ENCODE peak calls at places on chromosomes 12 and 14, in six cellular contexts. T, Y, G, F, W and X are unnamed samples. For H3K4me1, the result is how much of the 10 kb centered on the place peaks cover.

GRCh38 chr14:75011356-75012097 is 8.8 kb downstream of the EIF2B2 start:
- DNase-seq in G (no peak), F (no peak), Y (no peak), T (no peak), W (no peak), X (peak)

GRCh38 chr12:82326905-82327503 is 31.2 kb downstream of the CCDC59 start:
- DNase-seq in T (no peak), F (no peak), G (no peak), W (no peak), Y (no peak), X (peak)

GRCh38 chr12:13941258-13942249 is 39.8 kb downstream of the GRIN2B start:
- DNase-seq in T (no peak), W (peak), Y (peak), G (peak), F (no peak), X (peak)

GRCh38 chr14:104784846-104785707 is 10.5 kb downstream of the AKT1 start:
- DNase-seq in W (no peak), G (no peak), Y (no peak), F (no peak), T (no peak), X (no peak)

GRCh38 chr12:57895337-57896138 is 45.8 kb upstream of the ATP23 start:
- DNase-seq in Y (no peak), G (no peak), T (no peak), W (no peak), F (no peak), X (peak)

GRCh38 chr12:31859232-31859977 is 99.8 kb upstream of the RESF1 start:
- DNase-seq in W (no peak), T (no peak), F (no peak), Y (no peak), G (no peak), X (no peak)

GRCh38 chr12:111093428-111094142 is 173.2 kb upstream of the MYL2 start:
- DNase-seq in T (no peak), W (no peak), G (no peak), Y (no peak), F (no peak), X (no peak)

GRCh38 chr14:76705214-76705613 is 56.1 kb upstream of the VASH1 start:
- DNase-seq in W (no peak), G (no peak), T (no peak), Y (no peak), F (no peak), X (no peak)

GRCh38 chr12:14905269-14906004 is 19.8 kb upstream of the MGP start:
- DNase-seq in Y (no peak), G (no peak), T (no peak), F (no peak), W (peak), X (peak)

DNA sequence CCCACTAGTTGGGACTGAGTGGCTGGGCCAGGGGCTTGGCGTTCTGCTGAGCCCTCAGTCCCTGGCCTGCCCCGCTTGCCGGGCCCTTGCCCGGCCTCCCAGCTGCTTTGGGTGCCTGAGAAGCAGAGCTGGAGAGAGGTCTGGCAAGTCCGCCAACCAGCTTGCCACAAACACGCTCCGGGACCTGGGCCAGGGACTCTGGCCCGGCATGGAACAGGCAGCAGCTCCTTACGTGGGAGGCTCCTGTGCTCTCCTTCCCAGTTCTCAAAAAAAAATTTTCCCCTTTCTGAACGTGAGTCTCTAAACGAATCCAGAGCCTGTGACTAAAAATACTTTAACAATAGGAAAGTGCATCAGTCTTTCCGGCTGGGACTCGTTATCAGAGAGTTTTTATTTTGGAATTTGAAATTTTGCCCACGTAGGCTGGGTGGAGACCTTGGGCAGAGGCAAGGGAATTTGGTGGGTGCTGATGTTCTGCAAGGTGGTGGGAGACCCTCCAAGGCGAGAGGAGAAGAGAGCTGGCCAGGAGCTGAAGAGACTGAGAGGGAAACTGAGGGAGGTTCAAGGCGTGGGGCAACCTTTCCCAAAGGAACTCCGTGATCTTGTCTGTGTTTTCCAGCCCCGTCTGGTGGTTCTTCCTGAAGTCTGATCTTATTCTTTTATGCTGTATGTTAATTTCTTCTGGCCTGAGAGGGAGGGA is 6.8 kb upstream of the NR4A1 start:
- DNase-seq in W (peak), Y (peak), T (peak), F (peak), G (no peak), X (peak)
- H3K4me1 ChIP-seq in W (half or more), Y (under half), T (half or more), F (under half), G (under half), X (under half)

GRCh38 chr12:104460973-104461693 is 4.4 kb downstream of the CHST11 start:
- DNase-seq in Y (no peak), G (no peak), W (no peak), F (no peak), T (no peak), X (no peak)

GRCh38 chr12:104458645-104459555 is 2.2 kb downstream of the CHST11 start:
- DNase-seq in F (no peak), W (peak), G (peak), T (no peak), Y (peak), X (peak)

GRCh38 chr12:104460041-104460757 is 3.5 kb downstream of the CHST11 start:
- DNase-seq in T (no peak), F (no peak), W (no peak), G (no peak), Y (no peak), X (no peak)

GRCh38 chr12:104457746-104458644 is 1.2 kb downstream of the CHST11 start:
- DNase-seq in G (peak), W (peak), Y (no peak), F (peak), T (peak), X (no peak)

DNA sequence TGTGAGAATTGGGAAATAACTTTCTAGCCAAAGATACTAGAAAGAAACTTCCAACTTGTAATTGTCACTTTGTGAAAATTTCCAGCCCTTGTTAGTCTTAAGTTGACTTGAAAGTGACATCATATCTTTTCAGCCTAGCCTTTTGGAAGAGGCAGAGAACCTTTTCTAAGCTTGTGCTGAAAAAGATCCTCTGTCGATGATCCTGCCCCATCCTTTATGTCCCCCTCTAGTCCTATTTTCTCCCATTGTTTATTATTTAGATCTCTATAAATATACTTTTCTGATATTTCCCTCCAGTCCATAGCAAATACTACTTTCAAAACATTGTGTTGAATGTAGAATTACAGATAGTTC is 2.8 kb downstream of the CHST11 start:
- DNase-seq in G (no peak), W (no peak), Y (no peak), F (no peak), T (no peak), X (no peak)
- H3K4me3 ChIP-seq in G (peak), W (no peak), Y (peak), F (peak), T (peak), X (peak)

GRCh38 chr12:106739318-106739717 is 35.2 kb upstream of the RIC8B start:
- DNase-seq in Y (no peak), T (no peak), W (no peak), G (no peak), F (no peak), X (peak)
- TF ChIP-seq CTCF in Y (no peak), T (no peak), W (no peak), G (no peak), F (no peak), X (no peak)

GRCh38 chr12:54369597-54370217 is 5.4 kb upstream of the GPR84 start:
- DNase-seq in T (no peak), G (no peak), W (no peak), Y (no peak), F (no peak), X (no peak)

GRCh38 chr12:54372113-54372806 is 8.0 kb upstream of the GPR84 start:
- DNase-seq in G (no peak), W (no peak), T (no peak), Y (no peak), F (no peak), X (peak)

GRCh38 chr12:54368709-54369596 is 4.7 kb upstream of the GPR84 start:
- DNase-seq in T (peak), G (peak), Y (peak), F (peak), W (peak), X (peak)

GRCh38 chr12:54371328-54372112 is 7.2 kb upstream of the GPR84 start:
- DNase-seq in G (peak), F (peak), T (peak), W (peak), Y (peak), X (no peak)

GRCh38 chr12:54370218-54370730 is 6.0 kb upstream of the GPR84 start:
- DNase-seq in W (peak), T (peak), Y (peak), F (peak), G (peak), X (peak)
- H3K4me1 ChIP-seq in W (under half), T (under half), Y (under half), F (under half), G (half or more), X (under half)

GRCh38 chr12:52903855-52904508 is 894 bp downstream of the KRT8 start:
- DNase-seq in Y (no peak), F (no peak), G (peak), W (peak), T (no peak), X (peak)
- H3K4me3 ChIP-seq in Y (peak), F (peak), G (peak), W (peak), T (peak), X (peak)

DNA sequence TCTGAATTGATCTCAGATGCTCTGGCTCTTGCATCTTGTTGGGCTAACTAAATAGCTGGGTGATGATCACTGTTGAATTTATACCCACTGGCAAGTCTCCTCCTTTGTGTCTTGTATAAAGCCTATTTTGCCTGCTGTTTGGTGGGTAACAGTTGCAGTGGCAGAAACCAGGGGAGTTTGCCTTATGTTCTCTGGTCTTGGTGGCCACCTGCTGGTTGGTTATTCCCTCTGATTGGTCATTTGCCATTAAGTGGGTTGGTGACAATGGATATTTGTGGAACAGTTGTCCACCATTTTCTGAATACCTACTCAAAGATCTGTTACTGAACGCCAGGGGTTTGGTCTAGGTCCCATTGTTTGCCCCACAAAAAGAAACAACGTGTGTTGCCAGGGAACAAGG is 52.1 kb downstream of the AVPR1A start:
- DNase-seq in T (no peak), Y (no peak), F (no peak), W (no peak), G (no peak), X (no peak)
- TF ChIP-seq CTCF in T (no peak), Y (no peak), F (no peak), W (no peak), G (peak), X (no peak)

GRCh38 chr12:52971701-52972329 is 22.9 kb downstream of the KRT18 start:
- DNase-seq in T (no peak), F (no peak), W (no peak), G (no peak), Y (no peak), X (peak)
- H3K4me1 ChIP-seq in T (under half), F (under half), W (under half), G (under half), Y (under half), X (under half)

GRCh38 chr14:66311058-66311457 is 175.1 kb upstream of the CCDC196 start:
- DNase-seq in W (no peak), G (no peak), T (no peak), F (no peak), Y (no peak), X (no peak)
- H3K4me3 ChIP-seq in W (no peak), G (no peak), T (no peak), F (no peak), Y (no peak), X (no peak)

GRCh38 chr14:85441909-85442643 is 87.9 kb upstream of the FLRT2 start:
- DNase-seq in W (no peak), G (no peak), Y (no peak), F (no peak), T (no peak), X (no peak)
- TF ChIP-seq CTCF in W (no peak), G (no peak), Y (no peak), F (no peak), T (no peak), X (no peak)

GRCh38 chr12:100721193-100721592 is 73.4 kb upstream of the ANO4 start:
- DNase-seq in Y (no peak), T (no peak), G (no peak), F (no peak), W (no peak), X (no peak)

GRCh38 chr12:100718212-100718611 is 76.4 kb upstream of the ANO4 start:
- DNase-seq in F (no peak), W (no peak), T (no peak), Y (no peak), G (no peak), X (peak)

GRCh38 chr12:100720016-100720654 is 74.4 kb upstream of the ANO4 start:
- DNase-seq in T (no peak), W (no peak), F (no peak), G (no peak), Y (no peak), X (no peak)

GRCh38 chr12:100724071-100724470 is 70.5 kb upstream of the ANO4 start:
- DNase-seq in T (no peak), F (no peak), W (no peak), G (no peak), Y (no peak), X (no peak)
- H3K4me1 ChIP-seq in T (under half), F (under half), W (under half), G (under half), Y (under half), X (under half)